ENCODE peak calls at places on chromosomes 2 and 18, in seven cellular contexts. B is lung, G is lower lobe of right lung, D is left ventricle myocardium inferior, H is endodermal cell, Q is epithelial cell of esophagus, A is fibroblast of mammary gland. X is an unnamed sample.

GRCh38 chr2:161913865-161914264 is 160.2 kb downstream of the DPP4 start:
- DNase-seq in A (peak; percentile 51), B (no peak), Q (peak; percentile 81), H (no peak), D (no peak), G (no peak), X (no peak)

GRCh38 chr2:152336854-152337510 is 2.0 kb downstream of the FMNL2 start:
- DNase-seq in D (no peak), A (peak; percentile 43), B (no peak), G (no peak), Q (peak; percentile 34), H (peak; percentile 78), X (peak; percentile 3)

GRCh38 chr18:75131455-75132000 is 77.4 kb downstream of the PTGR3 start:
- DNase-seq in H (peak; percentile 46), D (no peak), B (no peak), Q (no peak), A (no peak), G (no peak), X (no peak)

GRCh38 chr2:178194600-178195389 is 483 bp downstream of the OSBPL6 start:
- DNase-seq in G (peak; percentile 49), B (peak; percentile 35), A (peak; percentile 56), H (peak; percentile 89), Q (peak; percentile 67), D (peak; percentile 39), X (peak; percentile 59)

GRCh38 chr2:174678395-174678794 is 80.8 kb upstream of the WIPF1 start:
- DNase-seq in A (no peak), D (no peak), H (no peak), G (no peak), B (no peak), Q (no peak), X (no peak)

GRCh38 chr2:232336241-232336736 is 42.3 kb upstream of the ALPP start:
- DNase-seq in A (no peak), B (no peak), H (peak; percentile 46), G (peak; percentile 35), Q (no peak), D (no peak), X (no peak)

GRCh38 chr2:19802088-19802806 is 99.5 kb downstream of the TTC32 start:
- DNase-seq in Q (no peak), A (peak; percentile 86), D (no peak), B (no peak), G (no peak), H (no peak), X (no peak)

GRCh38 chr2:12684471-12684936 is 32.2 kb upstream of the TRIB2 start:
- DNase-seq in B (peak; percentile 22), G (no peak), H (no peak), Q (peak; percentile 79), D (no peak), A (peak; percentile 56), X (no peak)

GRCh38 chr18:30487962-30488361 is 554.6 kb downstream of the DSC3 start:
- DNase-seq in A (peak; percentile 8), G (no peak), B (no peak), D (no peak), Q (peak; percentile 55), H (no peak), X (no peak)

GRCh38 chr18:45284174-45284573 is 331.1 kb upstream of the SLC14A2 start:
- DNase-seq in Q (no peak), A (no peak), B (no peak), D (no peak), G (no peak), H (peak; percentile 60), X (no peak)

GRCh38 chr2:168336786-168337388 is 89.5 kb upstream of the STK39 start:
- DNase-seq in G (peak; percentile 66), A (no peak), Q (peak; percentile 92), H (peak; percentile 88), B (peak; percentile 64), D (no peak), X (no peak)

GRCh38 chr2:204129591-204130270 is 193.2 kb downstream of the ICOS start:
- DNase-seq in A (no peak), Q (no peak), H (no peak), B (no peak), D (peak; percentile 61), G (no peak), X (no peak)

GRCh38 chr18:47204908-47205522 is 28.9 kb upstream of the IER3IP1 start:
- DNase-seq in G (no peak), H (peak; percentile 85), A (peak; percentile 42), B (peak; percentile 38), Q (peak; percentile 50), D (no peak), X (peak; percentile 47)

GRCh38 chr2:191051825-191052778 is 38.1 kb upstream of the STAT1 start:
- DNase-seq in H (no peak), D (no peak), G (no peak), A (peak; percentile 79), B (no peak), Q (peak; percentile 65), X (peak; percentile 7)

GRCh38 chr18:22822024-22822423 is 111.1 kb upstream of the RBBP8 start:
- DNase-seq in D (no peak), A (peak; percentile 59), G (no peak), H (peak; percentile 85), Q (peak; percentile 52), B (no peak), X (no peak)

GRCh38 chr2:148794558-148794957 is 80.5 kb upstream of the KIF5C start:
- DNase-seq in A (peak; percentile 75), B (no peak), H (no peak), G (no peak), D (no peak), Q (peak; percentile 36), X (no peak)

GRCh38 chr18:28161608-28162599 is 15.0 kb downstream of the CDH2 start:
- DNase-seq in A (peak; percentile 76), Q (peak; percentile 80), B (no peak), H (no peak), G (no peak), D (no peak), X (no peak)

GRCh38 chr18:22173928-22174301 is 4.5 kb downstream of the GATA6 start:
- DNase-seq in B (no peak), D (no peak), H (peak; percentile 72), A (no peak), Q (no peak), G (no peak), X (no peak)

GRCh38 chr2:205612661-205613060 is 69.6 kb upstream of the NRP2 start:
- DNase-seq in G (no peak), D (no peak), B (no peak), Q (no peak), A (no peak), H (no peak), X (no peak)

DNA sequence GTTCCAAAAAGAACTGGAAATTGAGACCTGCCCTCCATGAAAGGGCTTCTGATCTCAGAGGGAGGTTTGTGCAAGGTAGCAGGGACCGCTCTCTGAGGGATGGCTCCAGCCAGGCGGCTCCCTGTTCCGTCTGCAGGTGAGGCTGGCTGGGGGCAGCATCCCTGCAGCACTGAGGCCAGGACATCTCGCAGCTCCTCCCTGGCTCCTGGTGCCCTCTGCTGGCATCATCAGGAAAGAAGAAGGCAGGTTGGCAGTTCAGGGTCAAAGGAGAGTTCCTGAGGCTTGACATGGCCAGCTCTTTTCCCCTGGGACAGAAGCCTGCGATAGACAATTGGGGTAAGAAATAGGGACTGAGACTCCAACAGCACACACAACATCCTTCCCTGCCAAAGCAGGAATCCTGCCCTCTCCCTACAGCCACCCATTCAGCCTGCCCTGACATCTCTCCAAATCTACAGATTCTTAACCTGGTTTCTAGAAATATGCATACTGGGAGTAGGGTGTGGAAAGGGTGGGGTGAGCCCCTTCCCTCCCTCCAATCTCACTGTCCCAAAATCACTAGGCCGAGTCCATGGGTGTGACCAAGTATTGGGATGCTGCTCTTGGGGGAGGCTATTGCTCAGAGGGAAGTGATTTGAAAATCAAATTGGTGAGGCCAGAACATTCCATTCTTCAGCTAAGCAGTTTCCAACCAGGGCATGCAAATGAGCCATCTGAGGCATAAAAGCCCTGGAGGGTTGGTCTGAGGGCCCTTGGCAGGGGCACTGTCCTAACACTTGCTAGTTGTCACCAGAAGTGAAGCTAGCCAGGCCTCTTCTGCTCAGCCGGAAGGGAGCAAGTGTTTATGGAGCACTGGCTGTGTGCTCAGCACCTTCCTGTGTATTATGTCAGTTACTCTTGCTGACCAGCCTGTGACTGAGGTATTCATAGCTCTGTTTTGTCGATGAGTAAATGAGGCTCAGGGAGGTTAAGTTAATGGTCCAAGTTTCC is 185.4 kb downstream of the TFCP2L1 start:
- DNase-seq in G (peak; percentile 66), Q (peak; percentile 29), H (peak; percentile 83), B (peak; percentile 69), A (no peak), D (peak; percentile 41), X (no peak)
- TF ChIP-seq CTCF in G (no peak), Q (peak; percentile 64), H (peak; percentile 68), B (no peak), A (peak; percentile 33), D (peak; percentile 31), X (peak; percentile 36)

GRCh38 chr2:240856151-240856980 is 12.3 kb upstream of the AGXT start:
- DNase-seq in A (no peak), Q (no peak), G (no peak), H (peak; percentile 88), D (no peak), B (no peak), X (no peak)
- TF ChIP-seq CTCF in A (peak; percentile 16), Q (no peak), G (no peak), H (peak; percentile 74), D (peak; percentile 10), B (no peak), X (peak; percentile 19)

GRCh38 chr2:65551528-65551927 is 119.1 kb upstream of the SPRED2 start:
- DNase-seq in Q (no peak), A (no peak), B (no peak), H (no peak), G (no peak), D (no peak), X (no peak)

GRCh38 chr2:65550246-65550645 is 117.8 kb upstream of the SPRED2 start:
- DNase-seq in B (no peak), Q (no peak), D (no peak), G (no peak), H (no peak), A (peak; percentile 29), X (no peak)

GRCh38 chr2:65549262-65550036 is 117.0 kb upstream of the SPRED2 start:
- DNase-seq in B (no peak), G (no peak), H (no peak), Q (no peak), A (no peak), D (no peak), X (no peak)

GRCh38 chr2:65554765-65555561 is 122.6 kb upstream of the SPRED2 start:
- DNase-seq in Q (no peak), D (no peak), H (no peak), B (no peak), A (peak; percentile 35), G (no peak), X (no peak)

DNA sequence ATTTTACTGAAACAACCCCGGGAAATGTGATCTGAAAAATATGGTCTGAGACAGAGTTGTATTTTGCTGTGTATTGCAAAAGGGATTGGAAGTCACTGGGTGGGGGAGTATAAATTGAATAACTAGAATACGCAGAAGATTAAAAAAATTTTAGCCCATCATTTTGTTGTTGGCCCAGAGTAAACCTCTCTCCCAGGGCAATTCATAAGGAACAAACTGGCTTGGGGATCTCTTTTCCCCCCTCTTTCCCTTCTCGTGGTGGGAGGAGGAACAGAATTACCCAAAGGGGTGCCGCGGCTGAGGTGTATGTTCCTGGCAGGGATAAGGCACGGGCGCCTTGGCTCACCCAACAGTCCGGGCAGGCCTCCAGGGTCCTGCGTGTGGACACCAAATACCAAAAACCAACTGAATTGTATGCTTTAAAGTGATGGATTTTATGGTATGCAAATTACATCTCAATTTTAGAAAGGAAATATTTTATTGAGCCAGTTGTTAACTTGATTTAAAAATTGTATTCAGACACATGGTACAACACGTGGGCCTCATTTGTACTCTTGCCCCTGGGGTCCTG is 121.2 kb upstream of the SPRED2 start:
- DNase-seq in H (no peak), A (no peak), G (no peak), Q (no peak), D (no peak), B (no peak), X (no peak)
- TF ChIP-seq CTCF in H (no peak), A (no peak), G (no peak), Q (no peak), D (peak; percentile 5), B (no peak), X (no peak)

GRCh38 chr18:41395695-41396094 is 559.3 kb upstream of the PIK3C3 start:
- DNase-seq in B (no peak), Q (peak; percentile 28), H (no peak), D (no peak), A (no peak), G (no peak), X (no peak)
- TF ChIP-seq CTCF in B (no peak), Q (peak; percentile 4), H (peak; percentile 47), D (no peak), A (no peak), G (no peak), X (peak; percentile 35)